ENCODE peak calls at places on chromosomes 7 and 10, in seven cellular contexts. One of them, this sample, is unnamed.

GRCh38 chr7:119761776-119762175 is 511.2 kb upstream of the KCND2 start:
- DNase-seq in HuH-7: no peak
- DNase-seq in stimulated activated CD8-positive, alpha-beta memory T cell treated with anti-CD3 and anti-CD28 coated beads, Interleukin-7, amount 100 ng/mL, for 1 hour: no peak
- DNase-seq in SK-N-DZ: no peak
- DNase-seq in GM18507: no peak
- DNase-seq in Caki2: no peak
- DNase-seq in anterior cingulate cortex: no peak
- DNase-seq in this sample: no peak

GRCh38 chr10:58064714-58065528 is 202.8 kb downstream of the IPMK start:
- DNase-seq in HuH-7: peak; percentile 17
- DNase-seq in stimulated activated CD8-positive, alpha-beta memory T cell treated with anti-CD3 and anti-CD28 coated beads, Interleukin-7, amount 100 ng/mL, for 1 hour: no peak
- DNase-seq in GM18507: no peak
- DNase-seq in Caki2: peak; percentile 48
- DNase-seq in anterior cingulate cortex: no peak
- DNase-seq in SK-N-DZ: peak; percentile 60
- DNase-seq in this sample: no peak

GRCh38 chr10:62653254-62653653 is 151.3 kb upstream of the ADO start:
- DNase-seq in stimulated activated CD8-positive, alpha-beta memory T cell treated with anti-CD3 and anti-CD28 coated beads, Interleukin-7, amount 100 ng/mL, for 1 hour: no peak
- DNase-seq in anterior cingulate cortex: no peak
- DNase-seq in GM18507: no peak
- DNase-seq in HuH-7: no peak
- DNase-seq in Caki2: no peak
- DNase-seq in SK-N-DZ: no peak
- DNase-seq in this sample: no peak

GRCh38 chr7:74302745-74303221 is 13.6 kb downstream of the CLIP2 start:
- DNase-seq in SK-N-DZ: no peak
- DNase-seq in anterior cingulate cortex: peak; percentile 63
- DNase-seq in HuH-7: no peak
- DNase-seq in stimulated activated CD8-positive, alpha-beta memory T cell treated with anti-CD3 and anti-CD28 coated beads, Interleukin-7, amount 100 ng/mL, for 1 hour: no peak
- DNase-seq in GM18507: no peak
- DNase-seq in Caki2: peak; percentile 64
- DNase-seq in this sample: no peak

GRCh38 chr10:100887761-100888296 is 24.9 kb upstream of the SLF2 start:
- DNase-seq in anterior cingulate cortex: no peak
- DNase-seq in GM18507: no peak
- DNase-seq in stimulated activated CD8-positive, alpha-beta memory T cell treated with anti-CD3 and anti-CD28 coated beads, Interleukin-7, amount 100 ng/mL, for 1 hour: no peak
- DNase-seq in Caki2: no peak
- DNase-seq in SK-N-DZ: peak; percentile 36
- DNase-seq in HuH-7: no peak
- DNase-seq in this sample: peak; percentile 14

GRCh38 chr10:87093461-87094372 is 926 bp downstream of the GLUD1 start:
- DNase-seq in HuH-7: peak; percentile 34
- DNase-seq in SK-N-DZ: peak; percentile 60
- DNase-seq in anterior cingulate cortex: peak; percentile 36
- DNase-seq in GM18507: peak; percentile 35
- DNase-seq in stimulated activated CD8-positive, alpha-beta memory T cell treated with anti-CD3 and anti-CD28 coated beads, Interleukin-7, amount 100 ng/mL, for 1 hour: peak; percentile 34
- DNase-seq in Caki2: peak; percentile 64
- DNase-seq in this sample: peak; percentile 90

GRCh38 chr7:92872701-92873100 is 36.3 kb upstream of the CDK6 start:
- DNase-seq in Caki2: no peak
- DNase-seq in stimulated activated CD8-positive, alpha-beta memory T cell treated with anti-CD3 and anti-CD28 coated beads, Interleukin-7, amount 100 ng/mL, for 1 hour: no peak
- DNase-seq in GM18507: no peak
- DNase-seq in anterior cingulate cortex: no peak
- DNase-seq in HuH-7: no peak
- DNase-seq in SK-N-DZ: no peak
- DNase-seq in this sample: no peak

GRCh38 chr7:96314402-96315108 is 7.3 kb downstream of the SLC25A13 start:
- DNase-seq in GM18507: no peak
- DNase-seq in anterior cingulate cortex: no peak
- DNase-seq in Caki2: peak; percentile 15
- DNase-seq in stimulated activated CD8-positive, alpha-beta memory T cell treated with anti-CD3 and anti-CD28 coated beads, Interleukin-7, amount 100 ng/mL, for 1 hour: no peak
- DNase-seq in HuH-7: no peak
- DNase-seq in SK-N-DZ: no peak
- DNase-seq in this sample: no peak

GRCh38 chr7:65251851-65252620 is 121.6 kb upstream of the ZNF92 start:
- DNase-seq in stimulated activated CD8-positive, alpha-beta memory T cell treated with anti-CD3 and anti-CD28 coated beads, Interleukin-7, amount 100 ng/mL, for 1 hour: no peak
- DNase-seq in Caki2: peak; percentile 85
- DNase-seq in HuH-7: peak; percentile 95
- DNase-seq in anterior cingulate cortex: peak; percentile 70
- DNase-seq in GM18507: no peak
- DNase-seq in SK-N-DZ: peak; percentile 96
- DNase-seq in this sample: no peak

GRCh38 chr7:1554332-1555045 is 1.5 kb downstream of the TMEM184A start:
- DNase-seq in GM18507: no peak
- DNase-seq in HuH-7: no peak
- DNase-seq in Caki2: no peak
- DNase-seq in stimulated activated CD8-positive, alpha-beta memory T cell treated with anti-CD3 and anti-CD28 coated beads, Interleukin-7, amount 100 ng/mL, for 1 hour: no peak
- DNase-seq in anterior cingulate cortex: no peak
- DNase-seq in SK-N-DZ: no peak
- DNase-seq in this sample: no peak

GRCh38 chr10:76136876-76137420 is 705.5 kb downstream of the LRMDA start:
- DNase-seq in GM18507: no peak
- DNase-seq in HuH-7: no peak
- DNase-seq in anterior cingulate cortex: no peak
- DNase-seq in Caki2: peak; percentile 90
- DNase-seq in stimulated activated CD8-positive, alpha-beta memory T cell treated with anti-CD3 and anti-CD28 coated beads, Interleukin-7, amount 100 ng/mL, for 1 hour: no peak
- DNase-seq in SK-N-DZ: no peak
- DNase-seq in this sample: no peak

GRCh38 chr10:1380075-1380793 is 324.0 kb downstream of the WDR37 start:
- DNase-seq in anterior cingulate cortex: no peak
- DNase-seq in stimulated activated CD8-positive, alpha-beta memory T cell treated with anti-CD3 and anti-CD28 coated beads, Interleukin-7, amount 100 ng/mL, for 1 hour: no peak
- DNase-seq in Caki2: no peak
- DNase-seq in SK-N-DZ: no peak
- DNase-seq in GM18507: no peak
- DNase-seq in HuH-7: no peak
- DNase-seq in this sample: no peak

This sample was measured in activated effector memory CD4-positive, alpha-beta T cell treated with anti-CD3 and anti-CD28 coated beads, Interleukin-2, amount 50 U/mL, for 16 hours.